ENCODE peak calls at places on chromosome X, in four cellular contexts. One of them, this sample, is unnamed.
A peak's percentile ranks its signal among the peaks of the same experiment; 100 is the strongest.

GRCh38 chrX:24357101-24357500 is 3.3 kb upstream of the SUPT20HL1 start:
- DNase-seq in neuronal stem cell: no peak
- DNase-seq in H9: no peak
- DNase-seq in fibroblast of lung: peak; percentile 10
- DNase-seq in this sample: no peak

GRCh38 chrX:11423362-11423818 is 130.2 kb downstream of the AMELX start:
- DNase-seq in neuronal stem cell: no peak
- DNase-seq in H9: no peak
- DNase-seq in fibroblast of lung: peak; percentile 84
- DNase-seq in this sample: no peak

GRCh38 chrX:38220936-38221386 is 290 bp upstream of the SRPX start:
- DNase-seq in neuronal stem cell: peak; percentile 0
- DNase-seq in H9: no peak
- DNase-seq in fibroblast of lung: peak; percentile 55
- DNase-seq in this sample: no peak

GRCh38 chrX:10444204-10444603 is 176.2 kb downstream of the MID1 start:
- DNase-seq in neuronal stem cell: no peak
- DNase-seq in H9: no peak
- DNase-seq in fibroblast of lung: no peak
- DNase-seq in this sample: no peak

GRCh38 chrX:262391-262909 is 18.7 kb upstream of the PLCXD1 start:
- DNase-seq in neuronal stem cell: no peak
- DNase-seq in H9: no peak
- DNase-seq in fibroblast of lung: no peak
- DNase-seq in this sample: no peak

GRCh38 chrX:18294893-18295292 is 59.6 kb downstream of the SCML2 start:
- DNase-seq in neuronal stem cell: no peak
- DNase-seq in H9: peak; percentile 30
- DNase-seq in fibroblast of lung: no peak
- DNase-seq in this sample: no peak

GRCh38 chrX:471239-471638 is 84.5 kb upstream of the PPP2R3B start:
- DNase-seq in neuronal stem cell: no peak
- DNase-seq in H9: no peak
- DNase-seq in fibroblast of lung: no peak
- DNase-seq in this sample: peak; percentile 11

GRCh38 chrX:31331928-31332327 is 260.1 kb upstream of the FTHL17 start:
- DNase-seq in neuronal stem cell: no peak
- DNase-seq in H9: no peak
- DNase-seq in fibroblast of lung: no peak
- DNase-seq in this sample: no peak

GRCh38 chrX:153564047-153564606 is 34.8 kb downstream of the CCNQ start:
- DNase-seq in neuronal stem cell: no peak
- DNase-seq in H9: no peak
- DNase-seq in fibroblast of lung: no peak
- DNase-seq in this sample: peak; percentile 5

GRCh38 chrX:25968920-25969319 is 169.2 kb upstream of the MAGEB18 start:
- DNase-seq in neuronal stem cell: peak; percentile 17
- DNase-seq in H9: peak; percentile 64
- DNase-seq in fibroblast of lung: peak; percentile 0
- DNase-seq in this sample: no peak

GRCh38 chrX:67555578-67556203 is 11.9 kb downstream of the AR start:
- DNase-seq in neuronal stem cell: no peak
- DNase-seq in H9: peak; percentile 55
- DNase-seq in fibroblast of lung: peak; percentile 32
- DNase-seq in this sample: peak; percentile 53

GRCh38 chrX:109959356-109959871 is 43.5 kb upstream of the TMEM164 start:
- DNase-seq in neuronal stem cell: no peak
- DNase-seq in H9: no peak
- DNase-seq in fibroblast of lung: no peak
- DNase-seq in this sample: no peak

GRCh38 chrX:47796433-47796906 is 40.2 kb upstream of the ZNF81 start:
- DNase-seq in neuronal stem cell: no peak
- DNase-seq in H9: no peak
- DNase-seq in fibroblast of lung: peak; percentile 56
- DNase-seq in this sample: peak; percentile 41

GRCh38 chrX:79259073-79259689 is 108.0 kb downstream of the ITM2A start:
- DNase-seq in neuronal stem cell: no peak
- DNase-seq in H9: no peak
- DNase-seq in fibroblast of lung: no peak
- DNase-seq in this sample: no peak

GRCh38 chrX:131703646-131704045 is 159.8 kb downstream of the OR13H1 start:
- DNase-seq in neuronal stem cell: no peak
- DNase-seq in H9: no peak
- DNase-seq in fibroblast of lung: no peak
- DNase-seq in this sample: peak; percentile 4

GRCh38 chrX:10172867-10173266 is 16.1 kb downstream of the CLCN4 start:
- DNase-seq in neuronal stem cell: peak; percentile 6
- DNase-seq in H9: no peak
- DNase-seq in fibroblast of lung: peak; percentile 15
- DNase-seq in this sample: no peak

GRCh38 chrX:68440940-68441339 is 7.6 kb upstream of the OPHN1 start:
- DNase-seq in neuronal stem cell: no peak
- DNase-seq in H9: no peak
- DNase-seq in fibroblast of lung: peak; percentile 63
- DNase-seq in this sample: peak; percentile 71

GRCh38 chrX:123731987-123732678 is 719 bp downstream of the THOC2 start:
- DNase-seq in neuronal stem cell: no peak
- DNase-seq in H9: no peak
- DNase-seq in fibroblast of lung: peak; percentile 17
- DNase-seq in this sample: peak; percentile 57

GRCh38 chrX:68829594-68830485 is 1.0 kb downstream of the EFNB1 start:
- DNase-seq in neuronal stem cell: no peak
- DNase-seq in H9: peak; percentile 25
- DNase-seq in fibroblast of lung: peak; percentile 48
- DNase-seq in this sample: peak; percentile 65

GRCh38 chrX:64437665-64438064 is 42.4 kb upstream of the MTMR8 start:
- DNase-seq in neuronal stem cell: no peak
- DNase-seq in H9: no peak
- DNase-seq in fibroblast of lung: no peak
- DNase-seq in this sample: no peak

GRCh38 chrX:112846114-112846513 is 5.5 kb upstream of the AMOT start:
- DNase-seq in neuronal stem cell: no peak
- DNase-seq in H9: no peak
- DNase-seq in fibroblast of lung: no peak
- DNase-seq in this sample: no peak

GRCh38 chrX:110743679-110744340 is 51.8 kb downstream of the CHRDL1 start:
- DNase-seq in neuronal stem cell: no peak
- DNase-seq in H9: no peak
- DNase-seq in fibroblast of lung: peak; percentile 36
- DNase-seq in this sample: no peak

GRCh38 chrX:43735957-43736356 is 79.9 kb downstream of the MAOA start:
- DNase-seq in neuronal stem cell: no peak
- DNase-seq in H9: no peak
- DNase-seq in fibroblast of lung: no peak
- DNase-seq in this sample: no peak

GRCh38 chrX:56802921-56803848 is 74.1 kb downstream of the NBDY start:
- DNase-seq in neuronal stem cell: peak; percentile 48
- DNase-seq in H9: peak; percentile 71
- DNase-seq in fibroblast of lung: peak; percentile 62
- DNase-seq in this sample: peak; percentile 72

GRCh38 chrX:68995386-68995779 is 166.6 kb downstream of the EFNB1 start:
- DNase-seq in neuronal stem cell: no peak
- DNase-seq in H9: no peak
- DNase-seq in fibroblast of lung: no peak
- DNase-seq in this sample: no peak

GRCh38 chrX:74613350-74614192 is 853 bp downstream of the RLIM start:
- DNase-seq in neuronal stem cell: no peak
- DNase-seq in H9: no peak
- DNase-seq in fibroblast of lung: peak; percentile 39
- DNase-seq in this sample: peak; percentile 54

GRCh38 chrX:21493226-21493850 is 119.1 kb downstream of the CNKSR2 start:
- DNase-seq in neuronal stem cell: no peak
- DNase-seq in H9: no peak
- DNase-seq in fibroblast of lung: peak; percentile 66
- DNase-seq in this sample: no peak

GRCh38 chrX:155949098-155949497 is 48.4 kb upstream of the IL9R start:
- DNase-seq in neuronal stem cell: no peak
- DNase-seq in H9: no peak
- DNase-seq in fibroblast of lung: no peak
- DNase-seq in this sample: no peak

GRCh38 chrX:119790977-119791436 is 423 bp downstream of the RPL39 start:
- DNase-seq in neuronal stem cell: no peak
- DNase-seq in H9: no peak
- DNase-seq in fibroblast of lung: peak; percentile 17
- DNase-seq in this sample: peak; percentile 45

GRCh38 chrX:9873952-9874351 is 87.7 kb downstream of the SHROOM2 start:
- DNase-seq in neuronal stem cell: no peak
- DNase-seq in H9: peak; percentile 46
- DNase-seq in fibroblast of lung: no peak
- DNase-seq in this sample: peak; percentile 52

DNA sequence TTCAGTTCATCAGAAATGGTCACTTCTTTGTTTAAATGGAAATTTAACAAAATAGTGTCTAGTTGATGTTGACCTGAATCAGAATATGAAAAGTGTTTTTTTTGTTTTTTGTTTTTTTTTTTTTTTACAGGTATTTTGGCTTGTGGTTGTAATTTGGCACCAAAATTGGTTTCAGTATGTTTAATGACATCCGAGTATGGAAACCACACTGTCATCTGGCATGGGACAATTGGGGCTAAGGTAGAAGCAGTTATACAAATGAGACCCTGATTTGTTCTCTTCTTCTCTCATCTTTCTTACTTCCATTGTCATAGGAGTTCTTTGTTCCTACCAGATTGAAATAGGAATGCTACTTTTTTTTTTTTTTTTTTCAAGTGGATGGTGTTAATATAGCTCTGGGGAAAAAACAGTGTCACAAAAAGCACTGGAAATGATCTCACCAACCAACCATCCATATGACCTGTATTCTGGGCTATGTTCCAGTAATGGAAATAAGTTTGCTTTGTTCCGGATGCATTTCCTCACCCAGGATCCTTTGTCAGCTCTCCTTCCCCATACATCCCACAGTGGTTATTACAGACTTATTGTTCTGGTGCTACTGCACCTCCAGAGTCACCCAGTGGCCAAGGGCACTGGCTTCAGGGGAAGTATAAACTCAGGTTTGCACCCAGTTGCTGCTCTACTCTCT is 95.8 kb downstream of the ATXN3L start:
- DNase-seq in neuronal stem cell: no peak
- DNase-seq in H9: no peak
- DNase-seq in fibroblast of lung: peak; percentile 92
- DNase-seq in this sample: peak; percentile 73
- H3K9ac ChIP-seq in neuronal stem cell: no peak overlapping the region
- H3K9ac ChIP-seq in H9: no peak overlapping the region
- H3K9ac ChIP-seq in fibroblast of lung: no peak overlapping the region
- H3K9ac ChIP-seq in this sample: no peak overlapping the region

GRCh38 chrX:2855761-2856160 is 27.0 kb downstream of the GYG2 start:
- DNase-seq in neuronal stem cell: no peak
- DNase-seq in H9: no peak
- DNase-seq in fibroblast of lung: no peak
- DNase-seq in this sample: no peak

GRCh38 chrX:2859197-2859797 is 30.6 kb downstream of the GYG2 start:
- DNase-seq in neuronal stem cell: no peak
- DNase-seq in H9: no peak
- DNase-seq in fibroblast of lung: no peak
- DNase-seq in this sample: no peak

DNA sequence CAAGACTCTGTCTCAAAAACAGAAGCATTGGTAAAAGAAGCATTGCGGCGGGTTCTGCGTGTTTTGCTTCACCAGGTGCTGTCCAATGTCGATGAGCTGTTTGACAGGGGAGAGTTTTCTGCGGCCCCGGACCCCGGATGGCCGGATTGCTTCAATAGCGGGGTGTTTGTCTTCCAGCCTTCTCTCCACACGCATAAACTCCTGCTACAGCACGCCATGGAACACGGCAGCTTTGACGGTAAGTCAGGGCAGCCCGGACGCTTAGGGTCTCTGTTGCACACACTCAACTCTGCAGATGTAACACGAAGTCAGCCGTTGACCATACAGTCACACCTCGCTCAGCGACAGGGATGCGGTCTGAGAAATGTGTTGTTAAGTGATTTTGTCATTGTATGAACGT is 26.2 kb downstream of the GYG2 start:
- DNase-seq in neuronal stem cell: no peak
- DNase-seq in H9: no peak
- DNase-seq in fibroblast of lung: no peak
- DNase-seq in this sample: no peak
- H3K9ac ChIP-seq in neuronal stem cell: no peak overlapping the region
- H3K9ac ChIP-seq in H9: no peak overlapping the region
- H3K9ac ChIP-seq in fibroblast of lung: no peak overlapping the region
- H3K9ac ChIP-seq in this sample: no peak overlapping the region

GRCh38 chrX:46327229-46328081 is 217.8 kb downstream of the ZNF674 start:
- DNase-seq in neuronal stem cell: peak; percentile 76
- DNase-seq in H9: peak; percentile 93
- DNase-seq in fibroblast of lung: peak; percentile 58
- DNase-seq in this sample: peak; percentile 40

GRCh38 chrX:46330513-46330912 is 214.7 kb downstream of the ZNF674 start:
- DNase-seq in neuronal stem cell: no peak
- DNase-seq in H9: no peak
- DNase-seq in fibroblast of lung: no peak
- DNase-seq in this sample: no peak

GRCh38 chrX:46328133-46328532 is 217.1 kb downstream of the ZNF674 start:
- DNase-seq in neuronal stem cell: no peak
- DNase-seq in H9: no peak
- DNase-seq in fibroblast of lung: no peak
- DNase-seq in this sample: no peak

GRCh38 chrX:46333550-46333949 is 211.7 kb downstream of the ZNF674 start:
- DNase-seq in neuronal stem cell: no peak
- DNase-seq in H9: no peak
- DNase-seq in fibroblast of lung: no peak
- DNase-seq in this sample: no peak

DNA sequence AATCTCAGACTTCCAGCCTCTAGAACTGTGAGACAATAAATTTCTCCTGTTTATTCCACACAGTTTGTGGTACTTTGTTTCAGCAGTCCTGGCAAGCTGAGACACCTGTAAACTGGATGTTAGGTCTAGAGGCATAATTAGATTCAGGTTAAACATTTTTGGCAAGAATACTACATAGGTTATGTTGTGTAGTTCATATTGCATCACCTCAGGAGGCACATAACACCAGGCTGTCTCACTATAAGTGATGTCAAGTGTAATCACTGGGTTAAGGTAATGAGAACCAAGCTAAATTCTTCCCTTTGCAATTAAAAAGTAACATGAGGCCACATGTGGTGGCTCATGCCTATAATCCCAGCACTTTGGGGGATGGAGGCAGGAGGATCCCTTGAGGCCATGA is 214.2 kb downstream of the ZNF674 start:
- DNase-seq in neuronal stem cell: no peak
- DNase-seq in H9: no peak
- DNase-seq in fibroblast of lung: no peak
- DNase-seq in this sample: no peak
- H3K9ac ChIP-seq in neuronal stem cell: no peak overlapping the region
- H3K9ac ChIP-seq in H9: no peak overlapping the region
- H3K9ac ChIP-seq in fibroblast of lung: no peak overlapping the region
- H3K9ac ChIP-seq in this sample: no peak overlapping the region

GRCh38 chrX:41336447-41336846 is 2.5 kb downstream of the DDX3X start:
- DNase-seq in neuronal stem cell: no peak
- DNase-seq in H9: no peak
- DNase-seq in fibroblast of lung: no peak
- DNase-seq in this sample: no peak

GRCh38 chrX:41335590-41336331 is 1.8 kb downstream of the DDX3X start:
- DNase-seq in neuronal stem cell: no peak
- DNase-seq in H9: no peak
- DNase-seq in fibroblast of lung: peak; percentile 68
- DNase-seq in this sample: peak; percentile 53

GRCh38 chrX:41338422-41338821 is 4.5 kb downstream of the DDX3X start:
- DNase-seq in neuronal stem cell: no peak
- DNase-seq in H9: no peak
- DNase-seq in fibroblast of lung: no peak
- DNase-seq in this sample: peak; percentile 73

GRCh38 chrX:41339148-41339547 is 5.2 kb downstream of the DDX3X start:
- DNase-seq in neuronal stem cell: no peak
- DNase-seq in H9: no peak
- DNase-seq in fibroblast of lung: no peak
- DNase-seq in this sample: peak; percentile 31

GRCh38 chrX:41337140-41337539 is 3.2 kb downstream of the DDX3X start:
- DNase-seq in neuronal stem cell: no peak
- DNase-seq in H9: no peak
- DNase-seq in fibroblast of lung: no peak
- DNase-seq in this sample: no peak
- H3K9ac ChIP-seq in neuronal stem cell: no peak overlapping the region
- H3K9ac ChIP-seq in H9: no peak overlapping the region
- H3K9ac ChIP-seq in fibroblast of lung: no peak overlapping the region
- H3K9ac ChIP-seq in this sample: peak overlapping the region; percentile 36

This sample was measured in adipocyte.